ENCODE peak calls at places on chromosome 10, in four cellular contexts. P, Z, A and W are unnamed samples.

GRCh38 chr10:80079312-80079613 is 798 bp downstream of the TMEM254 start:
- DNase-seq in Z (no peak), P (no peak), A (no peak), W (no peak)

GRCh38 chr10:62171791-62172190 is 96.9 kb downstream of the RTKN2 start:
- DNase-seq in P (peak; percentile 6), A (no peak), Z (no peak), W (no peak)

GRCh38 chr10:88241501-88241900 is 341.6 kb downstream of the RNLS start:
- DNase-seq in P (no peak), A (no peak), Z (no peak), W (no peak)

GRCh38 chr10:71214641-71215160 is 2.3 kb downstream of the UNC5B start:
- DNase-seq in Z (no peak), A (no peak), P (no peak), W (no peak)

GRCh38 chr10:102475451-102476040 is 24.2 kb upstream of the C10orf95 start:
- DNase-seq in P (no peak), A (no peak), Z (no peak), W (no peak)

GRCh38 chr10:125137601-125138438 is 22.5 kb downstream of the CTBP2 start:
- DNase-seq in P (no peak), A (peak; percentile 76), Z (no peak), W (no peak)

GRCh38 chr10:48253970-48254657 is 20.4 kb downstream of the FRMPD2 start:
- DNase-seq in A (no peak), Z (no peak), P (peak; percentile 93), W (no peak)

GRCh38 chr10:92242910-92243671 is 47.8 kb downstream of the CPEB3 start:
- DNase-seq in Z (peak; percentile 42), A (peak; percentile 45), P (peak; percentile 34), W (peak; percentile 60)

GRCh38 chr10:92897916-92898315 is 49.6 kb downstream of the EXOC6 start:
- DNase-seq in P (no peak), Z (no peak), A (no peak), W (no peak)

GRCh38 chr10:71270301-71270777 is 48.7 kb upstream of the SLC29A3 start:
- DNase-seq in Z (peak; percentile 19), A (peak; percentile 23), P (peak; percentile 50), W (peak; percentile 4)

GRCh38 chr10:32943854-32944661 is 14.0 kb downstream of the ITGB1 start:
- DNase-seq in Z (no peak), P (no peak), A (no peak), W (no peak)

GRCh38 chr10:3400368-3400767 is 227.8 kb upstream of the PITRM1 start:
- DNase-seq in P (no peak), A (no peak), Z (no peak), W (no peak)

GRCh38 chr10:132518572-132519381 is 18.8 kb upstream of the INPP5A start:
- DNase-seq in Z (no peak), A (peak; percentile 52), P (no peak), W (no peak)

GRCh38 chr10:8591619-8592018 is 537.1 kb downstream of the GATA3 start:
- DNase-seq in P (no peak), Z (no peak), A (no peak), W (no peak)